ENCODE peak calls at places on chromosomes 11 and 22, in six cellular contexts. K, P, D, Q, M and G are unnamed samples.

GRCh38 chr22:45212992-45213751 is 27.5 kb downstream of the KIAA0930 start:
- DNase-seq in K (no peak), D (peak; percentile 80), M (no peak), P (peak; percentile 59), Q (peak; percentile 57), G (no peak)

GRCh38 chr11:130407978-130408377 is 20.4 kb downstream of the ADAMTS8 start:
- DNase-seq in M (no peak), Q (peak; percentile 45), K (no peak), P (no peak), D (peak; percentile 87), G (no peak)

GRCh38 chr11:57761301-57762234 is at the start of gene CTNND1:
- DNase-seq in D (peak; percentile 98), K (no peak), Q (peak; percentile 80), P (peak; percentile 81), M (peak; percentile 93), G (no peak)

GRCh38 chr11:19547044-19547443 is 165.6 kb upstream of the NAV2 start:
- DNase-seq in K (no peak), D (no peak), Q (no peak), P (no peak), M (no peak), G (no peak)

GRCh38 chr22:36797988-36798670 is 18.7 kb downstream of the PVALB start:
- DNase-seq in M (peak; percentile 89), Q (no peak), K (no peak), D (no peak), P (no peak), G (no peak)

GRCh38 chr22:37802310-37803194 is 5.2 kb upstream of the GCAT start:
- DNase-seq in K (no peak), Q (peak; percentile 60), P (peak; percentile 77), D (peak; percentile 63), M (peak; percentile 90), G (no peak)

GRCh38 chr11:119323532-119324033 is 6.7 kb upstream of the MCAM start:
- DNase-seq in K (peak; percentile 78), P (no peak), M (peak; percentile 81), Q (peak; percentile 73), D (peak; percentile 83), G (peak; percentile 72)

GRCh38 chr11:78666675-78667129 is 92.0 kb upstream of the NARS2 start:
- DNase-seq in K (no peak), D (no peak), Q (no peak), M (no peak), P (no peak), G (no peak)

GRCh38 chr11:69398529-69399492 is 82.7 kb upstream of the LINC01488 start:
- DNase-seq in Q (no peak), M (peak; percentile 52), D (peak; percentile 52), K (no peak), P (no peak), G (no peak)

GRCh38 chr11:123490527-123490926 is 60.5 kb downstream of the GRAMD1B start:
- DNase-seq in K (no peak), Q (no peak), M (no peak), P (no peak), D (no peak), G (no peak)
- TF ChIP-seq CTCF in K (no peak), Q (no peak), M (no peak), P (no peak), D (no peak), G (no peak)

DNA sequence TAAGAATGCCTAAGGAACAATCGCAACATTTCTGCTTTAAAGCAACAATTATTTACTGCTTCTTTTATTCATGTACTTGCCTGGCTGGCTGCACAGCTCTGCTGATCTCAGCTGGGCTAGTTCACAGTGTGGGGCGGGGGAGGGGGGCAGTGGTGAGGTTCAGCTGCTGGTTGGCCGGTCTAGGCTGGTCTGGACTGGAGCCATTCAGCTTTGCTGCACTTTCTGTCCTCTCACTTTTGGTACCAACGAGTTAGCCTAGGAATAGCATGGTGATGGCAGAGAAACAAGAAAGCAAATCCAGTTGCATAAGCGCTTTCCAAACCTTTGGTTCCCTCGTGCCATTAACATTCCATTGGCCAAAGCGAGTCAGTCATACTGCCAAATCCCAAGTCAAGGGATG is 16.0 kb upstream of the MIF start:
- DNase-seq in K (no peak), M (no peak), D (no peak), Q (no peak), P (no peak), G (no peak)
- TF ChIP-seq CTCF in K (no peak), M (no peak), D (no peak), Q (no peak), P (no peak), G (no peak)

GRCh38 chr11:129278586-129279319 is 86.6 kb upstream of the ARHGAP32 start:
- DNase-seq in M (peak; percentile 70), K (no peak), D (peak; percentile 20), P (no peak), Q (peak; percentile 21), G (peak; percentile 16)
- TF ChIP-seq CTCF in M (peak; percentile 21), K (no peak), D (no peak), P (no peak), Q (no peak), G (no peak)

GRCh38 chr11:8806974-8807373 is 104.0 kb upstream of the AKIP1 start:
- DNase-seq in Q (no peak), K (no peak), P (no peak), M (no peak), D (no peak), G (no peak)
- TF ChIP-seq CTCF in Q (no peak), K (no peak), P (no peak), M (no peak), D (no peak), G (no peak)

GRCh38 chr11:84722583-84723108 is 904.5 kb downstream of the DLG2 start:
- DNase-seq in P (no peak), Q (no peak), M (peak; percentile 69), D (no peak), K (no peak), G (no peak)
- TF ChIP-seq CTCF in P (no peak), Q (peak; percentile 14), M (peak; percentile 70), D (no peak), K (no peak), G (no peak)

DNA sequence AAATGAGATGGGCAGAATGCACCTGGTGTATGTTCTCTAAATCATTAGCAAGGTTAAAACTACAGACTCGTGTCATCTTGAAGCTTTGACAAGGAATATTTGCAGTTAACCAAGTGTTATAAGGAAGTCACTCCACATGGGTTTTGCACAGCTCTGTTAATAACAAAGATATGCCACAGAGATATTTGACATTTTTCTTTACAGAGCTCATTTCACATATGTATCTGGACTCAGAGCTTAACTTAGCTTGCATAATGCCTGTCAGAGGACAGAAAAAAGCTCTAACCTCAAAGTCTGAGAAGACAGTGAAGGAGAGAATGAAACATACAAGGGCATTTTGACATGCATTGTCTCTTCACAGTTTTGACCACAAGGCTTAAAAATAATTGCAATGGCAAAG is 105.5 kb downstream of the C11orf87 start:
- DNase-seq in D (no peak), M (no peak), P (no peak), Q (no peak), K (no peak), G (no peak)
- TF ChIP-seq CTCF in D (no peak), M (no peak), P (no peak), Q (no peak), K (no peak), G (no peak)